ENCODE peak calls at places on chromosome 7, in eight cellular contexts. U is occipital lobe; W is hypothalamus; E is left ventricle myocardium inferior; I is activated T-helper 9 cell treated with anti-CD3 and anti-CD28 coated beads, Interleukin-2, amount 50 U/mL, for 16 hours; T is RCC 7860; Y is Jurkat, Clone E6-1; P is natural killer cell. N is an unnamed sample.

GRCh38 chr7:28686418-28686800 is 271.7 kb downstream of the TRIL start:
- DNase-seq in U (no peak), E (no peak), T (peak; percentile 73), I (no peak), Y (no peak), P (no peak), W (peak; percentile 12), N (no peak)

GRCh38 chr7:79555571-79555970 is 102.1 kb upstream of the MAGI2 start:
- DNase-seq in E (no peak), I (no peak), Y (no peak), T (no peak), W (no peak), U (no peak), P (no peak), N (no peak)

GRCh38 chr7:140645166-140645565 is 4.6 kb upstream of the DENND2A start:
- DNase-seq in E (no peak), T (no peak), P (no peak), Y (no peak), I (no peak), U (no peak), W (no peak), N (no peak)

GRCh38 chr7:151339651-151340377 is 1.8 kb upstream of the NUB1 start:
- DNase-seq in E (no peak), P (no peak), Y (no peak), T (no peak), I (no peak), W (no peak), U (no peak), N (no peak)

GRCh38 chr7:22827563-22827962 is 4.9 kb upstream of the TOMM7 start:
- DNase-seq in W (no peak), Y (no peak), E (no peak), T (no peak), P (no peak), I (no peak), U (no peak), N (no peak)

GRCh38 chr7:106220307-106220706 is 64.5 kb downstream of the NAMPT start:
- DNase-seq in T (no peak), Y (no peak), W (no peak), E (no peak), I (no peak), U (no peak), P (no peak), N (no peak)

GRCh38 chr7:56048245-56048644 is 3.0 kb downstream of the PSPH start:
- DNase-seq in W (no peak), U (no peak), Y (no peak), T (no peak), I (no peak), P (no peak), E (no peak), N (no peak)

GRCh38 chr7:41910916-41911315 is 208.0 kb upstream of the INHBA start:
- DNase-seq in E (no peak), U (no peak), Y (no peak), W (no peak), T (peak; percentile 74), I (no peak), P (no peak), N (no peak)

GRCh38 chr7:158827411-158828342 is 1.6 kb downstream of the ESYT2 start:
- DNase-seq in P (no peak), I (no peak), W (no peak), T (no peak), E (no peak), U (no peak), Y (no peak), N (no peak)

GRCh38 chr7:71601840-71602239 is 469.9 kb downstream of the GALNT17 start:
- DNase-seq in Y (no peak), E (no peak), W (no peak), U (no peak), T (no peak), P (no peak), I (no peak), N (no peak)

GRCh38 chr7:79880312-79880711 is 254.3 kb upstream of the GNAI1 start:
- DNase-seq in I (no peak), W (no peak), E (no peak), Y (no peak), U (no peak), T (no peak), P (no peak), N (no peak)

GRCh38 chr7:25031007-25031406 is 51.0 kb upstream of the OSBPL3 start:
- DNase-seq in E (no peak), W (no peak), T (no peak), I (no peak), U (no peak), P (no peak), Y (no peak), N (no peak)

GRCh38 chr7:4069268-4070095 is 612.6 kb upstream of the FOXK1 start:
- DNase-seq in U (no peak), Y (no peak), T (no peak), E (no peak), I (no peak), W (no peak), P (no peak), N (no peak)

GRCh38 chr7:114929570-114929969 is 7.7 kb downstream of the MDFIC start:
- DNase-seq in Y (no peak), U (no peak), P (no peak), I (no peak), W (no peak), E (no peak), T (no peak), N (no peak)

GRCh38 chr7:100563809-100564400 is 9.8 kb downstream of the SAP25 start:
- DNase-seq in U (no peak), T (peak; percentile 46), W (peak; percentile 40), E (peak; percentile 82), P (peak; percentile 83), I (peak; percentile 70), Y (peak; percentile 65), N (peak; percentile 53)

GRCh38 chr7:33901847-33902246 is 3.5 kb upstream of the BMPER start:
- DNase-seq in T (no peak), W (no peak), I (no peak), P (no peak), Y (no peak), E (no peak), U (no peak), N (no peak)

GRCh38 chr7:22190736-22191135 is 166.2 kb downstream of the RAPGEF5 start:
- DNase-seq in Y (no peak), U (no peak), P (no peak), W (no peak), E (no peak), I (no peak), T (no peak), N (no peak)

GRCh38 chr7:46679671-46680070 is 758.6 kb upstream of the IGFBP3 start:
- DNase-seq in E (no peak), T (peak; percentile 24), W (no peak), U (no peak), Y (no peak), P (no peak), I (no peak), N (no peak)

GRCh38 chr7:151069841-151070572 is 10.6 kb downstream of the FASTK start:
- DNase-seq in Y (no peak), U (no peak), E (no peak), W (no peak), I (no peak), P (no peak), T (no peak), N (no peak)

GRCh38 chr7:105346593-105347322 is 42.0 kb downstream of the SRPK2 start:
- DNase-seq in Y (peak; percentile 88), W (no peak), I (no peak), T (no peak), P (peak; percentile 43), E (no peak), U (no peak), N (no peak)

GRCh38 chr7:70698219-70698832 is 433.6 kb upstream of the GALNT17 start:
- DNase-seq in T (peak; percentile 24), P (no peak), Y (peak; percentile 47), I (no peak), E (no peak), U (peak; percentile 7), W (no peak), N (no peak)

GRCh38 chr7:113936982-113937381 is 18.2 kb upstream of the PPP1R3A start:
- DNase-seq in W (no peak), P (no peak), U (no peak), I (no peak), E (no peak), Y (no peak), T (no peak), N (no peak)

GRCh38 chr7:155466814-155467675 is 9.1 kb downstream of the EN2 start:
- DNase-seq in U (no peak), T (no peak), P (no peak), Y (peak; percentile 58), W (no peak), I (no peak), E (no peak), N (no peak)

GRCh38 chr7:70053970-70054369 is 455.7 kb downstream of the AUTS2 start:
- DNase-seq in E (no peak), T (no peak), I (no peak), Y (no peak), W (no peak), P (no peak), U (no peak), N (no peak)

GRCh38 chr7:158084555-158084954 is 503.1 kb downstream of the PTPRN2 start:
- DNase-seq in I (no peak), W (no peak), U (no peak), E (no peak), Y (no peak), T (no peak), P (no peak), N (no peak)

GRCh38 chr7:101554584-101555268 is 74.4 kb downstream of the MYL10 start:
- DNase-seq in E (no peak), W (no peak), Y (no peak), I (no peak), U (no peak), P (no peak), T (no peak), N (no peak)

GRCh38 chr7:434891-435486 is 84.7 kb downstream of the PDGFA start:
- DNase-seq in U (no peak), Y (no peak), I (no peak), P (no peak), T (no peak), W (no peak), E (no peak), N (no peak)

GRCh38 chr7:105621617-105622016 is 40.3 kb upstream of the EFCAB10 start:
- DNase-seq in E (peak; percentile 52), I (no peak), U (peak; percentile 67), W (no peak), T (no peak), Y (no peak), P (no peak), N (no peak)

GRCh38 chr7:47314728-47315601 is 266.9 kb downstream of the TNS3 start:
- DNase-seq in P (no peak), U (no peak), Y (no peak), I (no peak), T (no peak), E (peak; percentile 54), W (no peak), N (no peak)

GRCh38 chr7:128796325-128796724 is 4.6 kb downstream of the CCDC136 start:
- DNase-seq in Y (no peak), U (no peak), E (no peak), I (no peak), P (no peak), W (no peak), T (no peak), N (no peak)

GRCh38 chr7:5210751-5211338 is 20.8 kb downstream of the WIPI2 start:
- DNase-seq in E (no peak), U (no peak), I (no peak), P (no peak), W (no peak), Y (no peak), T (no peak), N (no peak)

GRCh38 chr7:64888901-64889685 is 14.0 kb upstream of the ZNF273 start:
- DNase-seq in E (peak; percentile 31), I (no peak), T (no peak), P (no peak), W (no peak), Y (no peak), U (no peak), N (no peak)

GRCh38 chr7:41007351-41007751 is 695.5 kb downstream of the INHBA start:
- DNase-seq in W (no peak), P (no peak), Y (no peak), U (no peak), T (no peak), E (no peak), I (no peak), N (no peak)

GRCh38 chr7:43753843-43754242 is 4.6 kb upstream of the BLVRA start:
- DNase-seq in T (no peak), Y (no peak), U (no peak), P (no peak), E (no peak), W (no peak), I (no peak), N (no peak)

N was measured in T-helper 22 cell.